ENCODE peak calls at places on chromosome 9, in five cellular contexts. One of them, this sample, is unnamed.

GRCh38 chr9:105862002-105862401 is 167.7 kb downstream of the TMEM38B start:
- DNase-seq in dorsolateral prefrontal cortex: no peak
- DNase-seq in AG09319: no peak
- DNase-seq in IMR-90: no peak
- DNase-seq in WTC11: no peak
- DNase-seq in this sample: no peak

GRCh38 chr9:35102769-35103659 is at the start of gene STOML2:
- DNase-seq in dorsolateral prefrontal cortex: peak
- DNase-seq in AG09319: peak
- DNase-seq in IMR-90: peak
- DNase-seq in WTC11: peak
- DNase-seq in this sample: peak

GRCh38 chr9:105141448-105142101 is 102.9 kb upstream of the SLC44A1 start:
- DNase-seq in WTC11: no peak
- DNase-seq in dorsolateral prefrontal cortex: no peak
- DNase-seq in AG09319: no peak
- DNase-seq in IMR-90: no peak
- DNase-seq in this sample: no peak

GRCh38 chr9:95317119-95317892 is at the start of gene FANCC:
- DNase-seq in IMR-90: peak
- DNase-seq in WTC11: peak
- DNase-seq in dorsolateral prefrontal cortex: peak
- DNase-seq in AG09319: peak
- DNase-seq in this sample: peak

GRCh38 chr9:14348241-14349140 is 34.5 kb upstream of the NFIB start:
- DNase-seq in IMR-90: no peak
- DNase-seq in WTC11: no peak
- DNase-seq in AG09319: no peak
- DNase-seq in dorsolateral prefrontal cortex: no peak
- DNase-seq in this sample: no peak

GRCh38 chr9:94011134-94011533 is 56.0 kb upstream of the BARX1 start:
- DNase-seq in WTC11: no peak
- DNase-seq in IMR-90: no peak
- DNase-seq in AG09319: no peak
- DNase-seq in dorsolateral prefrontal cortex: no peak
- DNase-seq in this sample: no peak

GRCh38 chr9:134463293-134463692 is 137.0 kb downstream of the RXRA start:
- DNase-seq in IMR-90: no peak
- DNase-seq in dorsolateral prefrontal cortex: no peak
- DNase-seq in AG09319: no peak
- DNase-seq in WTC11: no peak
- DNase-seq in this sample: no peak

GRCh38 chr9:86668488-86668887 is 278.8 kb downstream of the GAS1 start:
- DNase-seq in AG09319: no peak
- DNase-seq in WTC11: no peak
- DNase-seq in dorsolateral prefrontal cortex: no peak
- DNase-seq in IMR-90: peak
- DNase-seq in this sample: no peak

GRCh38 chr9:127608104-127608966 is 3.7 kb upstream of the STXBP1 start:
- DNase-seq in WTC11: peak
- DNase-seq in AG09319: no peak
- DNase-seq in dorsolateral prefrontal cortex: peak
- DNase-seq in IMR-90: peak
- DNase-seq in this sample: peak

GRCh38 chr9:93891050-93891449 is 64.1 kb downstream of the BARX1 start:
- DNase-seq in IMR-90: no peak
- DNase-seq in dorsolateral prefrontal cortex: no peak
- DNase-seq in AG09319: no peak
- DNase-seq in WTC11: no peak
- DNase-seq in this sample: no peak

GRCh38 chr9:92850898-92851297 is 26.9 kb downstream of the ZNF484 start:
- DNase-seq in IMR-90: no peak
- DNase-seq in AG09319: no peak
- DNase-seq in dorsolateral prefrontal cortex: no peak
- DNase-seq in WTC11: no peak
- DNase-seq in this sample: no peak

GRCh38 chr9:21357479-21358290 is 7.0 kb upstream of the IFNA6 start:
- DNase-seq in IMR-90: no peak
- DNase-seq in WTC11: no peak
- DNase-seq in dorsolateral prefrontal cortex: no peak
- DNase-seq in AG09319: no peak
- DNase-seq in this sample: no peak

GRCh38 chr9:108468364-108468763 is 387.4 kb downstream of the ACTL7B start:
- DNase-seq in dorsolateral prefrontal cortex: no peak
- DNase-seq in WTC11: peak
- DNase-seq in AG09319: no peak
- DNase-seq in IMR-90: peak
- DNase-seq in this sample: no peak

GRCh38 chr9:126158591-126159519 is 167.8 kb upstream of the MVB12B start:
- DNase-seq in WTC11: no peak
- DNase-seq in dorsolateral prefrontal cortex: no peak
- DNase-seq in AG09319: no peak
- DNase-seq in IMR-90: no peak
- DNase-seq in this sample: no peak

GRCh38 chr9:36407122-36407723 is 7.2 kb upstream of the RNF38 start:
- DNase-seq in WTC11: peak
- DNase-seq in AG09319: peak
- DNase-seq in dorsolateral prefrontal cortex: no peak
- DNase-seq in IMR-90: peak
- DNase-seq in this sample: peak

GRCh38 chr9:129549684-129550083 is 71.2 kb downstream of the C9orf50 start:
- DNase-seq in dorsolateral prefrontal cortex: peak
- DNase-seq in WTC11: no peak
- DNase-seq in IMR-90: no peak
- DNase-seq in AG09319: no peak
- DNase-seq in this sample: peak

GRCh38 chr9:120152295-120152694 is 427.7 kb downstream of the CDK5RAP2 start:
- DNase-seq in dorsolateral prefrontal cortex: no peak
- DNase-seq in WTC11: peak
- DNase-seq in AG09319: no peak
- DNase-seq in IMR-90: no peak
- DNase-seq in this sample: no peak

GRCh38 chr9:89448381-89448780 is 49.5 kb downstream of the SEMA4D start:
- DNase-seq in WTC11: no peak
- DNase-seq in IMR-90: no peak
- DNase-seq in AG09319: no peak
- DNase-seq in dorsolateral prefrontal cortex: peak
- DNase-seq in this sample: no peak

GRCh38 chr9:110089681-110090370 is 118.1 kb downstream of the C9orf152 start:
- DNase-seq in dorsolateral prefrontal cortex: no peak
- DNase-seq in WTC11: no peak
- DNase-seq in AG09319: no peak
- DNase-seq in IMR-90: peak
- DNase-seq in this sample: no peak

GRCh38 chr9:38428062-38428461 is 3.8 kb upstream of the IGFBPL1 start:
- DNase-seq in IMR-90: no peak
- DNase-seq in AG09319: no peak
- DNase-seq in dorsolateral prefrontal cortex: no peak
- DNase-seq in WTC11: no peak
- DNase-seq in this sample: no peak

GRCh38 chr9:38160613-38161215 is 91.7 kb upstream of the SHB start:
- DNase-seq in dorsolateral prefrontal cortex: no peak
- DNase-seq in IMR-90: peak
- DNase-seq in WTC11: peak
- DNase-seq in AG09319: peak
- DNase-seq in this sample: peak

GRCh38 chr9:3237121-3237520 is 288.7 kb downstream of the RFX3 start:
- DNase-seq in AG09319: no peak
- DNase-seq in dorsolateral prefrontal cortex: no peak
- DNase-seq in IMR-90: no peak
- DNase-seq in WTC11: no peak
- DNase-seq in this sample: no peak

GRCh38 chr9:113996531-113997001 is 81.5 kb downstream of the AMBP start:
- DNase-seq in dorsolateral prefrontal cortex: no peak
- DNase-seq in AG09319: no peak
- DNase-seq in WTC11: no peak
- DNase-seq in IMR-90: no peak
- DNase-seq in this sample: no peak
- TF ChIP-seq CTCF in dorsolateral prefrontal cortex: no peak
- TF ChIP-seq CTCF in AG09319: no peak
- TF ChIP-seq CTCF in WTC11: no peak
- TF ChIP-seq CTCF in IMR-90: no peak
- TF ChIP-seq CTCF in this sample: no peak

DNA sequence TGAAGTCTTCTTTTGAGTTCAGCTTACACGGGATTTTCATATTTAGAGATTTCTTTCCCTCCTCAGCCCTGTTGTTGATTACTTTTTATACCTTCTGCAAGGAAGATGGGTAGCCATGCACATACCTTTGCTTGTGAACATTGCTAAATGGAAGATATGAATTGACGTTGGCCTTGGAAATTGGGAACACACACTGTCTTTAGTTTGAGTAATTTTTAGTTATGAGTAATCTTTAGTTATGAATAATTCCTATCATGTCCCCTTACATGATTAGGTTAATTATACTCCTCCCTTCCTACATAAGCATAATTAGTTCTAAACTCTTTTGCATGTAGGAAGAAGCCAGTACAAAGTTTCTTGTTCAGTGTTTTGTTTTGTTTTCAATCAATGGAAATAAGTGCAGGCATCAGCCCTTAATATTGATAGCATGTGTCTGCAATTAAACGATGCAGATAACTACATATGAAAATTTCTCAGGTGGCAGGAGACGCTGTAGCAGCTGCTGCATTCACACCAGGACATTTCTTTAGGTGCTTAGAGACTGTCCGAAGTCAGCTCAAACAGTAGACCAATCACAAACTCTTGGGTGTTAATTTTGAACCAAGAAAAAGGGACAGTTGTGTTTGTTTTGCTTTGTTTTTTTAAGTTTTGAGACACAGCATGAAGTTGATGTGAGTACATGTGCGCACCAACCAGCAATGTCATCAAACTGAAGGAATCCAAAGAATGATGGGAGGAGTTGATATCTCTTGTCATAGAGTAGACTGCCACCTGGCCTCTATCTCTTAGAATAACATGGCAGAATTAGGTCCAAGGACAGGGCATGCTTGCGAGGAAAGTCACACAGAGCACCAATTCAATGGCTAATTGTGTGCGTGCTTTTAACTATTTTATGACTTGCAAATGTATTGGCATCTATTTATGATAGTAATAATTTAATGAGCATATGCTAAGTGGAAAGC is 51.4 kb downstream of the SMARCA2 start:
- DNase-seq in dorsolateral prefrontal cortex: no peak
- DNase-seq in WTC11: no peak
- DNase-seq in IMR-90: peak
- DNase-seq in AG09319: no peak
- DNase-seq in this sample: no peak
- TF ChIP-seq CTCF in dorsolateral prefrontal cortex: peak
- TF ChIP-seq CTCF in WTC11: no peak
- TF ChIP-seq CTCF in IMR-90: peak
- TF ChIP-seq CTCF in AG09319: no peak
- TF ChIP-seq CTCF in this sample: no peak

GRCh38 chr9:107043886-107044285 is 180.9 kb downstream of the ZNF462 start:
- DNase-seq in WTC11: no peak
- DNase-seq in AG09319: no peak
- DNase-seq in dorsolateral prefrontal cortex: no peak
- DNase-seq in IMR-90: no peak
- DNase-seq in this sample: no peak
- TF ChIP-seq CTCF in WTC11: no peak
- TF ChIP-seq CTCF in AG09319: no peak
- TF ChIP-seq CTCF in dorsolateral prefrontal cortex: no peak
- TF ChIP-seq CTCF in IMR-90: no peak
- TF ChIP-seq CTCF in this sample: no peak

GRCh38 chr9:28956111-28956880 is 1383.0 kb upstream of the C9orf72 start:
- DNase-seq in WTC11: no peak
- DNase-seq in dorsolateral prefrontal cortex: no peak
- DNase-seq in IMR-90: no peak
- DNase-seq in AG09319: no peak
- DNase-seq in this sample: no peak

GRCh38 chr9:28946648-28947047 is 1373.4 kb upstream of the C9orf72 start:
- DNase-seq in AG09319: no peak
- DNase-seq in WTC11: no peak
- DNase-seq in dorsolateral prefrontal cortex: no peak
- DNase-seq in IMR-90: no peak
- DNase-seq in this sample: no peak

GRCh38 chr9:28951945-28952344 is 1378.7 kb upstream of the C9orf72 start:
- DNase-seq in IMR-90: no peak
- DNase-seq in dorsolateral prefrontal cortex: no peak
- DNase-seq in AG09319: no peak
- DNase-seq in WTC11: no peak
- DNase-seq in this sample: no peak
- TF ChIP-seq CTCF in IMR-90: no peak
- TF ChIP-seq CTCF in dorsolateral prefrontal cortex: no peak
- TF ChIP-seq CTCF in AG09319: no peak
- TF ChIP-seq CTCF in WTC11: no peak
- TF ChIP-seq CTCF in this sample: no peak

GRCh38 chr9:88174324-88174723 is 36.0 kb upstream of the SPATA31C2 start:
- DNase-seq in dorsolateral prefrontal cortex: no peak
- DNase-seq in WTC11: no peak
- DNase-seq in IMR-90: no peak
- DNase-seq in AG09319: no peak
- DNase-seq in this sample: no peak
- TF ChIP-seq CTCF in dorsolateral prefrontal cortex: no peak
- TF ChIP-seq CTCF in WTC11: no peak
- TF ChIP-seq CTCF in IMR-90: no peak
- TF ChIP-seq CTCF in AG09319: no peak
- TF ChIP-seq CTCF in this sample: peak

DNA sequence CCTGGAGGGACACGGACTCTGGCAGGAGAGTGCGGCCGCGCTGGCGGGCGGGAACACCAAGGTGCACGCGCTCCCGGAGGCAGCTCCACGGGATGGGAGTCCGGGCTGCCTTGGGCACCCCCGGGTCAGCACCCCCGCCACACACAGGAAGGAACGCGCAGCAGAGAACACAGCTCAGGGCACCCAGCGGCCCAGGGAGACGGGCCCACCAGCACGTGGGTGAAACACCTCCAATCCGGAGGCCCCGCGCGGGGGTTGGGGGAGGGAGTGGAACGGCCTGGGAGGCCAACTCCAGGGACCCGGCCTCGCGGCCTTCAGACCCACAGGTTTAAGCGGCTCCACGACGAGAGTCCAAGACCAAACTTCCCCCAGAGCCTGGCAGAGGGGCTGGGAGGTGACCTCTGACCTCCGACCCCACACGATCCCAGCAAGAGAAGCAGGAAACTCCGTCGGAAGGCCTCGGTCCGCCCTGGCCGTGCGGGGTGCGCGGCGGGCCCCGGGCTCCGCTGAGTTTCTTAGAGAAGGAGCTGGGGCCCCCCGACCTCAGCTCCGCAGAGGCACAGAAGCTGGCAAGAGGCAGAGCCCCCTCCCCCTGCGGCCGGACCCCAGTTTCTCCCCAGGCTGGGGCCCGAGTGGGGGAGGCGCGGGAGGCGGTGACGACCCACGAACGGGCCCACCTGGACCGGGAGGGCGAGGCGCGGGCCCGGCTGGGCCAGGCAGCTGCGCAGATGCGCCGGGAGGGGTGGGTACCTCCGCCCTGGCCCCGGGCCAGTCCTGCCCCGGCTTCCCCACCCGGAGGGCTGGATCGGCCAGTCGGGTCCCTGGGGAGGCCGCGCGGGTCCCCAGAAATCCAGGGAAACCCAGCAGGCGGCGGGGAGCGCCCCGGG is 851 bp downstream of the NACC2 start:
- DNase-seq in AG09319: no peak
- DNase-seq in dorsolateral prefrontal cortex: no peak
- DNase-seq in IMR-90: peak
- DNase-seq in WTC11: no peak
- DNase-seq in this sample: no peak
- TF ChIP-seq CTCF in AG09319: no peak
- TF ChIP-seq CTCF in dorsolateral prefrontal cortex: no peak
- TF ChIP-seq CTCF in IMR-90: no peak
- TF ChIP-seq CTCF in WTC11: no peak
- TF ChIP-seq CTCF in this sample: no peak

GRCh38 chr9:98860871-98861293 is 53.4 kb downstream of the GALNT12 start:
- DNase-seq in dorsolateral prefrontal cortex: no peak
- DNase-seq in IMR-90: peak
- DNase-seq in AG09319: peak
- DNase-seq in WTC11: no peak
- DNase-seq in this sample: no peak
- TF ChIP-seq CTCF in dorsolateral prefrontal cortex: peak
- TF ChIP-seq CTCF in IMR-90: peak
- TF ChIP-seq CTCF in AG09319: peak
- TF ChIP-seq CTCF in WTC11: no peak
- TF ChIP-seq CTCF in this sample: no peak